ENCODE peak calls at places on chromosomes 3 and 15, in nine cellular contexts. S is fibroblast of lung; M is aorta; E is mesendoderm; L is CD8-positive, alpha-beta T cell; N is A673; D is heart left ventricle; T is PC-9; J is mucosa of descending colon. K is an unnamed sample.

GRCh38 chr3:171776411-171776810 is 33.9 kb downstream of the PLD1 start:
- DNase-seq in S (no peak), M (no peak), E (no peak), L (no peak), N (peak; percentile 20), D (no peak), T (no peak), J (no peak), K (no peak)

GRCh38 chr3:23017800-23018199 is 185.3 kb upstream of the UBE2E2 start:
- DNase-seq in S (peak; percentile 78), M (no peak), E (no peak), L (no peak), N (no peak), D (no peak), T (peak; percentile 68), J (no peak), K (no peak)

GRCh38 chr3:34229871-34230270 is 431.4 kb downstream of the PDCD6IP start:
- DNase-seq in S (no peak), M (no peak), E (no peak), L (no peak), N (peak; percentile 48), D (no peak), T (no peak), J (peak; percentile 26), K (no peak)

GRCh38 chr3:105763674-105764036 is 105.2 kb downstream of the CBLB start:
- DNase-seq in S (no peak), M (no peak), E (no peak), L (no peak), N (no peak), D (no peak), T (no peak), J (no peak), K (no peak)

GRCh38 chr3:158770254-158771017 is 31.4 kb upstream of the MFSD1 start:
- DNase-seq in S (peak; percentile 90), M (no peak), E (peak; percentile 47), L (no peak), N (no peak), D (no peak), T (peak; percentile 42), J (no peak), K (no peak)

GRCh38 chr3:194504146-194504545 is 17.3 kb upstream of the ATP13A3 start:
- DNase-seq in S (no peak), M (no peak), E (no peak), L (no peak), N (no peak), D (no peak), T (no peak), J (no peak), K (no peak)

GRCh38 chr15:35450492-35450891 is 95.5 kb downstream of the DPH6 start:
- DNase-seq in S (peak; percentile 85), M (no peak), E (peak; percentile 62), L (no peak), N (peak; percentile 63), D (no peak), T (no peak), J (no peak), K (no peak)

GRCh38 chr15:69954726-69955125 is 143.0 kb downstream of the TLE3 start:
- DNase-seq in S (no peak), M (no peak), E (no peak), L (no peak), N (no peak), D (no peak), T (no peak), J (no peak), K (no peak)

GRCh38 chr15:42891569-42891968 is 29.0 kb downstream of the TTBK2 start:
- DNase-seq in S (peak; percentile 38), M (no peak), E (no peak), L (no peak), N (peak; percentile 22), D (no peak), T (no peak), J (no peak), K (no peak)

GRCh38 chr3:113174806-113175490 is 36.4 kb upstream of the BOC start:
- DNase-seq in S (no peak), M (no peak), E (no peak), L (no peak), N (no peak), D (no peak), T (no peak), J (no peak), K (no peak)

GRCh38 chr3:46110701-46111493 is 83.6 kb upstream of the XCR1 start:
- DNase-seq in S (peak; percentile 87), M (no peak), E (no peak), L (no peak), N (no peak), D (no peak), T (peak; percentile 72), J (no peak), K (no peak)

GRCh38 chr3:131655076-131655685 is 152.4 kb upstream of the MRPL3 start:
- DNase-seq in S (no peak), M (no peak), E (no peak), L (no peak), N (no peak), D (no peak), T (no peak), J (no peak), K (no peak)

GRCh38 chr3:149898771-149899170 is 71.9 kb downstream of the PFN2 start:
- DNase-seq in S (peak; percentile 89), M (no peak), E (peak; percentile 13), L (no peak), N (no peak), D (no peak), T (no peak), J (no peak), K (no peak)

GRCh38 chr3:165503346-165503745 is 307.2 kb upstream of the SLITRK3 start:
- DNase-seq in S (no peak), M (no peak), E (no peak), L (no peak), N (no peak), D (no peak), T (no peak), J (no peak), K (no peak)

GRCh38 chr15:77033729-77034619 is 36.9 kb downstream of the TSPAN3 start:
- DNase-seq in S (no peak), M (peak; percentile 51), E (no peak), L (peak; percentile 15), N (no peak), D (peak; percentile 36), T (no peak), J (peak; percentile 35), K (peak; percentile 52)

GRCh38 chr3:192331749-192332385 is 395.5 kb downstream of the FGF12 start:
- DNase-seq in S (no peak), M (no peak), E (no peak), L (no peak), N (no peak), D (no peak), T (no peak), J (no peak), K (no peak)

GRCh38 chr3:192332386-192333291 is 394.7 kb downstream of the FGF12 start:
- DNase-seq in S (peak; percentile 3), M (no peak), E (peak; percentile 19), L (no peak), N (no peak), D (no peak), T (no peak), J (no peak), K (peak; percentile 2)

GRCh38 chr3:192326656-192327055 is 400.7 kb downstream of the FGF12 start:
- DNase-seq in S (no peak), M (no peak), E (no peak), L (no peak), N (no peak), D (no peak), T (no peak), J (no peak), K (no peak)
- H3K4me3 ChIP-seq in S (no peak overlapping the region), M (no peak overlapping the region), E (no peak overlapping the region), L (no peak overlapping the region), N (no peak overlapping the region), D (no peak overlapping the region), T (no peak overlapping the region), J (no peak overlapping the region), K (no peak overlapping the region)

GRCh38 chr3:9782777-9783176 is 9.5 kb downstream of the TADA3 start:
- DNase-seq in S (no peak), M (no peak), E (peak; percentile 51), L (no peak), N (no peak), D (no peak), T (no peak), J (no peak), K (peak; percentile 60)
- H3K36me3 ChIP-seq in S (peaks cover 22% of the 10 kb centered on the region), M (no peaks in the 10 kb centered on the region), E (peaks cover 10% of the 10 kb centered on the region), L (peaks cover 14% of the 10 kb centered on the region), N (peaks cover 33% of the 10 kb centered on the region), D (peaks cover 81% of the 10 kb centered on the region), T (peaks cover 11% of the 10 kb centered on the region), J (no peaks in the 10 kb centered on the region), K (peaks cover 25% of the 10 kb centered on the region)

GRCh38 chr3:160618878-160619277 is 53.5 kb upstream of the KPNA4 start:
- DNase-seq in S (peak; percentile 6), M (no peak), E (no peak), L (no peak), N (no peak), D (no peak), T (no peak), J (no peak), K (no peak)
- H3K4me3 ChIP-seq in S (no peak overlapping the region), M (no peak overlapping the region), E (no peak overlapping the region), L (no peak overlapping the region), N (no peak overlapping the region), D (no peak overlapping the region), T (no peak overlapping the region), J (no peak overlapping the region), K (no peak overlapping the region)

DNA sequence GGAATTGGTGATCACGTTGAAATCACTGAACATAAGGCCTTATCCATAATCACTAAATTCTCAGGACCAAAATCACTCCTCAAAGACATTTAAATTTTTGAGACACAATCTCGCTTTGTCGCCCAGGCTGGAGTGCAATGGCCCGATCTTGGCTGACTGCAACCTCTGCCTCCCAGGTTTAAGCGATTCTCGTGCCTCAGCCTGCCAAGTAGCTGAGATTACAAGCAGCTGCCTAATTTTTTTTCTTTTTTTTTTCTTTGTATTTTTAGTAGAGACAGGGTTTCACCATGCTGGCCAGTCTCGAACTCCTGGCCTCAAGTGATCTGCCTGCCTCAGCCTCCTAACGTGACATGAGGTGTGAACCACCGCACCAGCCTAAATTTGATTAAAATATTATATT is 61.7 kb downstream of the PLOD2 start:
- DNase-seq in S (no peak), M (no peak), E (no peak), L (no peak), N (no peak), D (no peak), T (no peak), J (no peak), K (no peak)
- H3K36me3 ChIP-seq in S (peaks cover 2% of the 10 kb centered on the region), M (no peaks in the 10 kb centered on the region), E (no peaks in the 10 kb centered on the region), L (no peaks in the 10 kb centered on the region), N (no peaks in the 10 kb centered on the region), D (peaks cover 41% of the 10 kb centered on the region), T (no peaks in the 10 kb centered on the region), J (no peaks in the 10 kb centered on the region), K (no peaks in the 10 kb centered on the region)

GRCh38 chr3:77041756-77042155 is 1.9 kb downstream of the ROBO2 start:
- DNase-seq in S (no peak), M (no peak), E (no peak), L (no peak), N (no peak), D (no peak), T (no peak), J (no peak), K (no peak)
- H3K4me3 ChIP-seq in S (no peak overlapping the region), M (no peak overlapping the region), E (no peak overlapping the region), L (no peak overlapping the region), N (peak overlapping the region; percentile 67), D (no peak overlapping the region), T (no peak overlapping the region), J (no peak overlapping the region), K (no peak overlapping the region)

K was measured in H7.